ENCODE peak calls at places on chromosomes 6 and 20, in ten cellular contexts. L is GM13976; D is activated CD4-positive, alpha-beta T cell treated with anti-CD3 and anti-CD28 coated beads, Interleukin-2, amount 50 U/mL, for 1 hour; Y is stimulated activated CD8-positive, alpha-beta memory T cell treated with anti-CD3 and anti-CD28 coated beads, Interleukin-15, amount 100 ng/mL, for 1 hour; Z is T-helper 2 cell; X is GDM1; B is NCI-H748 treated with DMSO at 0.1 percent for 48 hours; T is globus pallidus; N is progenitor cell of endocrine pancreas; I is substantia nigra. U is an unnamed sample.

GRCh38 chr20:49276895-49277785 is 717 bp downstream of the ZNFX1 start:
- DNase-seq in L (peak; percentile 38), D (peak; percentile 27), Y (no peak), Z (peak; percentile 49), X (no peak), B (no peak), T (no peak), N (peak; percentile 15), I (no peak), U (no peak)

GRCh38 chr6:73798592-73798991 is 102.6 kb downstream of the CD109 start:
- DNase-seq in L (peak; percentile 57), D (no peak), Y (no peak), Z (no peak), X (no peak), B (no peak), T (peak; percentile 72), N (no peak), I (no peak), U (no peak)

GRCh38 chr6:112343375-112343774 is 3.8 kb upstream of the RFPL4B start:
- DNase-seq in L (no peak), D (no peak), Y (no peak), Z (no peak), X (no peak), B (no peak), T (no peak), N (no peak), I (no peak), U (no peak)

GRCh38 chr6:66926060-66926459 is 1219.0 kb upstream of the EYS start:
- DNase-seq in L (no peak), D (no peak), Y (no peak), Z (no peak), X (no peak), B (no peak), T (no peak), N (no peak), I (no peak), U (no peak)

GRCh38 chr20:56443654-56444540 is 24.5 kb upstream of the RTF2 start:
- DNase-seq in L (no peak), D (no peak), Y (no peak), Z (no peak), X (no peak), B (no peak), T (no peak), N (no peak), I (no peak), U (no peak)

GRCh38 chr6:35642471-35643161 is 46.1 kb downstream of the FKBP5 start:
- DNase-seq in L (no peak), D (no peak), Y (no peak), Z (no peak), X (no peak), B (no peak), T (no peak), N (no peak), I (no peak), U (no peak)

GRCh38 chr6:45422541-45423110 is 44.9 kb upstream of the SUPT3H start:
- DNase-seq in L (peak; percentile 26), D (peak; percentile 60), Y (no peak), Z (no peak), X (peak; percentile 62), B (peak; percentile 36), T (no peak), N (peak; percentile 20), I (no peak), U (peak; percentile 38)

GRCh38 chr20:58512808-58513552 is 2.2 kb downstream of the APCDD1L start:
- DNase-seq in L (no peak), D (no peak), Y (no peak), Z (no peak), X (no peak), B (no peak), T (no peak), N (no peak), I (no peak), U (no peak)

GRCh38 chr6:35392111-35392702 is 49.8 kb downstream of the PPARD start:
- DNase-seq in L (no peak), D (no peak), Y (no peak), Z (no peak), X (no peak), B (no peak), T (no peak), N (no peak), I (no peak), U (peak; percentile 87)

GRCh38 chr6:142566628-142567396 is 265.0 kb downstream of the ADGRG6 start:
- DNase-seq in L (peak; percentile 61), D (peak; percentile 55), Y (peak; percentile 39), Z (peak; percentile 44), X (peak; percentile 2), B (peak; percentile 1), T (peak; percentile 15), N (peak; percentile 53), I (peak; percentile 3), U (no peak)

GRCh38 chr20:329325-329695 is 4.0 kb downstream of the SOX12 start:
- DNase-seq in L (no peak), D (no peak), Y (no peak), Z (no peak), X (no peak), B (no peak), T (no peak), N (no peak), I (no peak), U (no peak)

GRCh38 chr6:39777661-39778060 is 14.5 kb upstream of the DAAM2 start:
- DNase-seq in L (no peak), D (no peak), Y (no peak), Z (no peak), X (no peak), B (no peak), T (no peak), N (no peak), I (no peak), U (no peak)

GRCh38 chr6:132972971-132973370 is 158.6 kb downstream of the RPS12 start:
- DNase-seq in L (no peak), D (no peak), Y (no peak), Z (no peak), X (no peak), B (no peak), T (no peak), N (no peak), I (no peak), U (no peak)